ENCODE peak calls at places on chromosomes 12 and 14, in six cellular contexts. One of them, this sample, is unnamed.

GRCh38 chr14:105135700-105136395 is 32.7 kb downstream of the JAG2 start:
- DNase-seq in mesothelial cell of epicardium: no peak
- DNase-seq in thoracic aorta: no peak
- DNase-seq in osteocyte: no peak
- DNase-seq in A673: no peak
- DNase-seq in fibroblast of mammary gland: no peak
- DNase-seq in this sample: no peak

GRCh38 chr14:74065746-74066575 is 18.3 kb downstream of the ALDH6A1 start:
- DNase-seq in mesothelial cell of epicardium: no peak
- DNase-seq in thoracic aorta: no peak
- DNase-seq in osteocyte: no peak
- DNase-seq in A673: no peak
- DNase-seq in fibroblast of mammary gland: peak
- DNase-seq in this sample: peak

GRCh38 chr12:105860556-105861207 is 278.1 kb downstream of the NUAK1 start:
- DNase-seq in mesothelial cell of epicardium: no peak
- DNase-seq in thoracic aorta: no peak
- DNase-seq in osteocyte: no peak
- DNase-seq in A673: no peak
- DNase-seq in fibroblast of mammary gland: no peak
- DNase-seq in this sample: no peak

GRCh38 chr12:80539029-80539428 is 95.0 kb downstream of the PTPRQ start:
- DNase-seq in mesothelial cell of epicardium: no peak
- DNase-seq in thoracic aorta: no peak
- DNase-seq in osteocyte: no peak
- DNase-seq in A673: no peak
- DNase-seq in fibroblast of mammary gland: no peak
- DNase-seq in this sample: no peak

GRCh38 chr12:121214855-121215745 is 5.2 kb downstream of the P2RX4 start:
- DNase-seq in mesothelial cell of epicardium: no peak
- DNase-seq in thoracic aorta: no peak
- DNase-seq in osteocyte: no peak
- DNase-seq in A673: no peak
- DNase-seq in fibroblast of mammary gland: peak
- DNase-seq in this sample: peak

GRCh38 chr12:121237415-121237814 is 27.5 kb downstream of the P2RX4 start:
- DNase-seq in mesothelial cell of epicardium: no peak
- DNase-seq in thoracic aorta: no peak
- DNase-seq in osteocyte: no peak
- DNase-seq in A673: no peak
- DNase-seq in fibroblast of mammary gland: no peak
- DNase-seq in this sample: no peak

GRCh38 chr14:21041676-21042433 is at the start of gene RNASE7:
- DNase-seq in mesothelial cell of epicardium: no peak
- DNase-seq in thoracic aorta: no peak
- DNase-seq in osteocyte: no peak
- DNase-seq in A673: no peak
- DNase-seq in fibroblast of mammary gland: peak
- DNase-seq in this sample: peak

GRCh38 chr12:45050751-45051489 is at the start of gene DBX2:
- DNase-seq in mesothelial cell of epicardium: peak
- DNase-seq in thoracic aorta: no peak
- DNase-seq in osteocyte: no peak
- DNase-seq in A673: peak
- DNase-seq in fibroblast of mammary gland: no peak
- DNase-seq in this sample: no peak

GRCh38 chr12:49903700-49904423 is at the start of gene FAIM2:
- DNase-seq in mesothelial cell of epicardium: no peak
- DNase-seq in thoracic aorta: no peak
- DNase-seq in osteocyte: no peak
- DNase-seq in A673: peak
- DNase-seq in fibroblast of mammary gland: peak
- DNase-seq in this sample: no peak

GRCh38 chr14:74843653-74844052 is 32.3 kb downstream of the PROX2 start:
- DNase-seq in mesothelial cell of epicardium: no peak
- DNase-seq in thoracic aorta: no peak
- DNase-seq in osteocyte: no peak
- DNase-seq in A673: no peak
- DNase-seq in fibroblast of mammary gland: peak
- DNase-seq in this sample: no peak

GRCh38 chr12:119689935-119690500 is 22.1 kb downstream of the PRKAB1 start:
- DNase-seq in mesothelial cell of epicardium: no peak
- DNase-seq in thoracic aorta: no peak
- DNase-seq in osteocyte: no peak
- DNase-seq in A673: no peak
- DNase-seq in fibroblast of mammary gland: no peak
- DNase-seq in this sample: no peak

GRCh38 chr14:22819191-22819988 is 4.2 kb upstream of the SLC7A7 start:
- DNase-seq in mesothelial cell of epicardium: no peak
- DNase-seq in thoracic aorta: no peak
- DNase-seq in osteocyte: no peak
- DNase-seq in A673: no peak
- DNase-seq in fibroblast of mammary gland: peak
- DNase-seq in this sample: no peak

GRCh38 chr14:91399868-91400640 is 17.6 kb downstream of the CCDC88C start:
- DNase-seq in mesothelial cell of epicardium: no peak
- DNase-seq in thoracic aorta: no peak
- DNase-seq in osteocyte: no peak
- DNase-seq in A673: no peak
- DNase-seq in fibroblast of mammary gland: no peak
- DNase-seq in this sample: no peak

GRCh38 chr14:101072945-101073597 is 169.5 kb upstream of the RTL1 start:
- DNase-seq in mesothelial cell of epicardium: peak
- DNase-seq in thoracic aorta: peak
- DNase-seq in osteocyte: peak
- DNase-seq in A673: peak
- DNase-seq in fibroblast of mammary gland: peak
- DNase-seq in this sample: peak

GRCh38 chr12:85155791-85156190 is 119.6 kb downstream of the LRRIQ1 start:
- DNase-seq in mesothelial cell of epicardium: no peak
- DNase-seq in thoracic aorta: no peak
- DNase-seq in osteocyte: no peak
- DNase-seq in A673: peak
- DNase-seq in fibroblast of mammary gland: peak
- DNase-seq in this sample: peak

GRCh38 chr14:100653409-100653808 is 66.2 kb upstream of the BEGAIN start:
- DNase-seq in mesothelial cell of epicardium: no peak
- DNase-seq in thoracic aorta: no peak
- DNase-seq in osteocyte: no peak
- DNase-seq in A673: peak
- DNase-seq in fibroblast of mammary gland: no peak
- DNase-seq in this sample: no peak

GRCh38 chr12:79358716-79359341 is 331.9 kb downstream of the PAWR start:
- DNase-seq in mesothelial cell of epicardium: no peak
- DNase-seq in thoracic aorta: no peak
- DNase-seq in osteocyte: no peak
- DNase-seq in A673: no peak
- DNase-seq in fibroblast of mammary gland: peak
- DNase-seq in this sample: no peak

GRCh38 chr14:65867333-65867732 is 454.8 kb downstream of the FUT8 start:
- DNase-seq in mesothelial cell of epicardium: no peak
- DNase-seq in thoracic aorta: no peak
- DNase-seq in osteocyte: no peak
- DNase-seq in A673: no peak
- DNase-seq in fibroblast of mammary gland: no peak
- DNase-seq in this sample: no peak

GRCh38 chr14:64645220-64645891 is 58.9 kb upstream of the PLEKHG3 start:
- DNase-seq in mesothelial cell of epicardium: peak
- DNase-seq in thoracic aorta: no peak
- DNase-seq in osteocyte: peak
- DNase-seq in A673: peak
- DNase-seq in fibroblast of mammary gland: peak
- DNase-seq in this sample: peak

GRCh38 chr12:121776190-121777098 is 17.0 kb downstream of the RHOF start:
- DNase-seq in mesothelial cell of epicardium: peak
- DNase-seq in thoracic aorta: no peak
- DNase-seq in osteocyte: peak
- DNase-seq in A673: peak
- DNase-seq in fibroblast of mammary gland: peak
- DNase-seq in this sample: peak

GRCh38 chr14:74838141-74838540 is 37.8 kb downstream of the PROX2 start:
- DNase-seq in mesothelial cell of epicardium: no peak
- DNase-seq in thoracic aorta: no peak
- DNase-seq in osteocyte: no peak
- DNase-seq in A673: no peak
- DNase-seq in fibroblast of mammary gland: no peak
- DNase-seq in this sample: no peak

GRCh38 chr12:82554529-82554928 is 132.2 kb upstream of the TMTC2 start:
- DNase-seq in mesothelial cell of epicardium: no peak
- DNase-seq in thoracic aorta: no peak
- DNase-seq in osteocyte: no peak
- DNase-seq in A673: no peak
- DNase-seq in fibroblast of mammary gland: no peak
- DNase-seq in this sample: peak

GRCh38 chr12:1529228-1529861 is 65.0 kb downstream of the FBXL14 start:
- DNase-seq in mesothelial cell of epicardium: no peak
- DNase-seq in thoracic aorta: no peak
- DNase-seq in osteocyte: no peak
- DNase-seq in A673: no peak
- DNase-seq in fibroblast of mammary gland: no peak
- DNase-seq in this sample: no peak

GRCh38 chr12:113861708-113862312 is 104.3 kb downstream of the RBM19 start:
- DNase-seq in mesothelial cell of epicardium: no peak
- DNase-seq in thoracic aorta: no peak
- DNase-seq in osteocyte: no peak
- DNase-seq in A673: no peak
- DNase-seq in fibroblast of mammary gland: no peak
- DNase-seq in this sample: no peak

GRCh38 chr12:113860950-113861349 is 105.2 kb downstream of the RBM19 start:
- DNase-seq in mesothelial cell of epicardium: no peak
- DNase-seq in thoracic aorta: no peak
- DNase-seq in osteocyte: no peak
- DNase-seq in A673: no peak
- DNase-seq in fibroblast of mammary gland: peak
- DNase-seq in this sample: peak

GRCh38 chr12:113862570-113863454 is 103.3 kb downstream of the RBM19 start:
- DNase-seq in mesothelial cell of epicardium: no peak
- DNase-seq in thoracic aorta: no peak
- DNase-seq in osteocyte: no peak
- DNase-seq in A673: peak
- DNase-seq in fibroblast of mammary gland: peak
- DNase-seq in this sample: no peak

GRCh38 chr12:113858828-113859386 is 107.2 kb downstream of the RBM19 start:
- DNase-seq in mesothelial cell of epicardium: no peak
- DNase-seq in thoracic aorta: no peak
- DNase-seq in osteocyte: no peak
- DNase-seq in A673: no peak
- DNase-seq in fibroblast of mammary gland: no peak
- DNase-seq in this sample: no peak

GRCh38 chr12:113860059-113860820 is 105.9 kb downstream of the RBM19 start:
- DNase-seq in mesothelial cell of epicardium: no peak
- DNase-seq in thoracic aorta: no peak
- DNase-seq in osteocyte: no peak
- DNase-seq in A673: no peak
- DNase-seq in fibroblast of mammary gland: no peak
- DNase-seq in this sample: no peak
- TF ChIP-seq CTCF in mesothelial cell of epicardium: no peak
- TF ChIP-seq CTCF in thoracic aorta: no peak
- TF ChIP-seq CTCF in osteocyte: no peak
- TF ChIP-seq CTCF in A673: no peak
- TF ChIP-seq CTCF in fibroblast of mammary gland: no peak
- TF ChIP-seq CTCF in this sample: no peak

DNA sequence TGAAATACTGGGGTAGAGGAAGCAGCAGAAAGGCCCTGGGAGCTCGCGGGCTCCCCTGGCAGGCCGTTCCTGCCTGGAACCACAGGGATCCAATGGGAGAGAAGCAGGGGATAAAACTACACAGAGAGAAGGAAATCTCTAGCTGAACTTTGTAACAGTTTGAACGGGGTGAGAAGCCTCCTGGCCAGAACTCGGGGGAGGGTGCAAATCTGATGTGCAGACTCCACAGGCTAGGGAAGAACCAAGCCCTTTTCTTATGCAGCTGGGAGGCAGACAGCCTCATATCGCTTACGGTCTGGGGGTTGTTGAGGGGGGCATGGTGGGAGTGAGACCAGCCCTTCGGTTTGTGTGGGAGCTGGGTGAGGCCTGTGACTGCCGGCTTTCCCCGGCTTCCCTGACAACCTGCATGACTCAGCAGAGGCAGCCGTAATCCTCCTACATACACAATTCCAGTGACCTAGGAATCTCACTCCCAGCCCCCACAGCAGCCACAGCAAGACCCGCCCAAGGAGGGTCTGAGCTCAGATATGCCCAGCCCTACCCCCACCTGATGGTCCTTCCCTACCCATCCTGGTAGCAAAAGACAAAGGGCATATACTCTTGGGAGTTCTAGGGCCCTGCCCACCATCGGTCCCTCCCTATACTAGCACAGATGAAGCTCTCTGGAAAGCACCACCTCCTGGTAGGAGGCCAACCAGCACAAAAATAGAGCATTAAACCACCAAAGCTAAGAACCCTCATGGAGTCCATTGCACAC is 143.0 kb downstream of the TMTC1 start:
- DNase-seq in mesothelial cell of epicardium: peak
- DNase-seq in thoracic aorta: no peak
- DNase-seq in osteocyte: no peak
- DNase-seq in A673: no peak
- DNase-seq in fibroblast of mammary gland: peak
- DNase-seq in this sample: peak
- TF ChIP-seq CTCF in mesothelial cell of epicardium: no peak
- TF ChIP-seq CTCF in thoracic aorta: peak
- TF ChIP-seq CTCF in osteocyte: peak
- TF ChIP-seq CTCF in A673: no peak
- TF ChIP-seq CTCF in fibroblast of mammary gland: peak
- TF ChIP-seq CTCF in this sample: no peak

GRCh38 chr14:95431199-95432145 is 85.0 kb downstream of the SYNE3 start:
- DNase-seq in mesothelial cell of epicardium: no peak
- DNase-seq in thoracic aorta: no peak
- DNase-seq in osteocyte: no peak
- DNase-seq in A673: peak
- DNase-seq in fibroblast of mammary gland: peak
- DNase-seq in this sample: peak
- TF ChIP-seq CTCF in mesothelial cell of epicardium: peak
- TF ChIP-seq CTCF in thoracic aorta: peak
- TF ChIP-seq CTCF in osteocyte: peak
- TF ChIP-seq CTCF in A673: peak
- TF ChIP-seq CTCF in fibroblast of mammary gland: peak
- TF ChIP-seq CTCF in this sample: peak

GRCh38 chr12:68236421-68237059 is 10.9 kb upstream of the IL26 start:
- DNase-seq in mesothelial cell of epicardium: no peak
- DNase-seq in thoracic aorta: no peak
- DNase-seq in osteocyte: no peak
- DNase-seq in A673: no peak
- DNase-seq in fibroblast of mammary gland: peak
- DNase-seq in this sample: peak

GRCh38 chr12:68239309-68239708 is 13.7 kb upstream of the IL26 start:
- DNase-seq in mesothelial cell of epicardium: no peak
- DNase-seq in thoracic aorta: no peak
- DNase-seq in osteocyte: no peak
- DNase-seq in A673: no peak
- DNase-seq in fibroblast of mammary gland: no peak
- DNase-seq in this sample: no peak

GRCh38 chr12:68235576-68235975 is 10.0 kb upstream of the IL26 start:
- DNase-seq in mesothelial cell of epicardium: no peak
- DNase-seq in thoracic aorta: no peak
- DNase-seq in osteocyte: no peak
- DNase-seq in A673: no peak
- DNase-seq in fibroblast of mammary gland: peak
- DNase-seq in this sample: no peak

GRCh38 chr12:68237523-68238070 is 12.0 kb upstream of the IL26 start:
- DNase-seq in mesothelial cell of epicardium: no peak
- DNase-seq in thoracic aorta: no peak
- DNase-seq in osteocyte: no peak
- DNase-seq in A673: no peak
- DNase-seq in fibroblast of mammary gland: no peak
- DNase-seq in this sample: no peak

GRCh38 chr12:68237068-68237467 is 11.5 kb upstream of the IL26 start:
- DNase-seq in mesothelial cell of epicardium: no peak
- DNase-seq in thoracic aorta: no peak
- DNase-seq in osteocyte: no peak
- DNase-seq in A673: no peak
- DNase-seq in fibroblast of mammary gland: no peak
- DNase-seq in this sample: no peak
- TF ChIP-seq CTCF in mesothelial cell of epicardium: no peak
- TF ChIP-seq CTCF in thoracic aorta: no peak
- TF ChIP-seq CTCF in osteocyte: no peak
- TF ChIP-seq CTCF in A673: no peak
- TF ChIP-seq CTCF in fibroblast of mammary gland: peak
- TF ChIP-seq CTCF in this sample: peak